ENCODE peak calls at places on chromosomes 2 and 18, in six cellular contexts. One of them, this sample, is unnamed.
A peak's percentile ranks its signal among the peaks of the same experiment; 100 is the strongest.

GRCh38 chr2:173238385-173238784 is 116.3 kb upstream of the CDCA7 start:
- DNase-seq in bronchial epithelial cell: no peak
- DNase-seq in uterus: no peak
- DNase-seq in WTC11: no peak
- DNase-seq in keratinocyte: no peak
- DNase-seq in fibroblast of lung: no peak
- DNase-seq in this sample: no peak

GRCh38 chr2:178234648-178235047 is 40.3 kb downstream of the OSBPL6 start:
- DNase-seq in bronchial epithelial cell: peak; percentile 91
- DNase-seq in uterus: no peak
- DNase-seq in WTC11: no peak
- DNase-seq in keratinocyte: no peak
- DNase-seq in fibroblast of lung: no peak
- DNase-seq in this sample: no peak

GRCh38 chr2:44351088-44351487 is 10.2 kb downstream of the PREPL start:
- DNase-seq in bronchial epithelial cell: no peak
- DNase-seq in uterus: no peak
- DNase-seq in WTC11: no peak
- DNase-seq in keratinocyte: no peak
- DNase-seq in fibroblast of lung: peak; percentile 52
- DNase-seq in this sample: peak; percentile 58

GRCh38 chr2:167420261-167420660 is 532.0 kb downstream of the XIRP2 start:
- DNase-seq in bronchial epithelial cell: no peak
- DNase-seq in uterus: no peak
- DNase-seq in WTC11: no peak
- DNase-seq in keratinocyte: no peak
- DNase-seq in fibroblast of lung: peak; percentile 67
- DNase-seq in this sample: no peak

GRCh38 chr2:237309416-237309815 is 104.5 kb downstream of the COL6A3 start:
- DNase-seq in bronchial epithelial cell: no peak
- DNase-seq in uterus: no peak
- DNase-seq in WTC11: no peak
- DNase-seq in keratinocyte: no peak
- DNase-seq in fibroblast of lung: no peak
- DNase-seq in this sample: peak; percentile 79

GRCh38 chr2:10414591-10414990 is 33.5 kb downstream of the ODC1 start:
- DNase-seq in bronchial epithelial cell: no peak
- DNase-seq in uterus: no peak
- DNase-seq in WTC11: no peak
- DNase-seq in keratinocyte: no peak
- DNase-seq in fibroblast of lung: no peak
- DNase-seq in this sample: no peak

GRCh38 chr2:145040433-145040832 is 520.5 kb upstream of the ZEB2 start:
- DNase-seq in bronchial epithelial cell: no peak
- DNase-seq in uterus: no peak
- DNase-seq in WTC11: no peak
- DNase-seq in keratinocyte: no peak
- DNase-seq in fibroblast of lung: no peak
- DNase-seq in this sample: peak; percentile 62

GRCh38 chr2:206840999-206841398 is 75.6 kb downstream of the FASTKD2 start:
- DNase-seq in bronchial epithelial cell: no peak
- DNase-seq in uterus: no peak
- DNase-seq in WTC11: no peak
- DNase-seq in keratinocyte: no peak
- DNase-seq in fibroblast of lung: no peak
- DNase-seq in this sample: no peak

GRCh38 chr18:26301681-26302080 is 75.4 kb downstream of the TAF4B start:
- DNase-seq in bronchial epithelial cell: no peak
- DNase-seq in uterus: no peak
- DNase-seq in WTC11: no peak
- DNase-seq in keratinocyte: no peak
- DNase-seq in fibroblast of lung: peak; percentile 44
- DNase-seq in this sample: peak; percentile 89

GRCh38 chr2:239669181-239669898 is 268.5 kb upstream of the HDAC4 start:
- DNase-seq in bronchial epithelial cell: no peak
- DNase-seq in uterus: no peak
- DNase-seq in WTC11: no peak
- DNase-seq in keratinocyte: no peak
- DNase-seq in fibroblast of lung: no peak
- DNase-seq in this sample: no peak

GRCh38 chr2:171490577-171490976 is 31.7 kb upstream of the CYBRD1 start:
- DNase-seq in bronchial epithelial cell: peak; percentile 68
- DNase-seq in uterus: no peak
- DNase-seq in WTC11: no peak
- DNase-seq in keratinocyte: peak; percentile 41
- DNase-seq in fibroblast of lung: no peak
- DNase-seq in this sample: no peak

GRCh38 chr2:8648441-8648840 is 33.4 kb upstream of the ID2 start:
- DNase-seq in bronchial epithelial cell: no peak
- DNase-seq in uterus: no peak
- DNase-seq in WTC11: no peak
- DNase-seq in keratinocyte: no peak
- DNase-seq in fibroblast of lung: no peak
- DNase-seq in this sample: no peak

GRCh38 chr18:74520096-74520833 is 14.0 kb upstream of the CNDP1 start:
- DNase-seq in bronchial epithelial cell: no peak
- DNase-seq in uterus: no peak
- DNase-seq in WTC11: no peak
- DNase-seq in keratinocyte: no peak
- DNase-seq in fibroblast of lung: no peak
- DNase-seq in this sample: no peak

GRCh38 chr2:74917702-74918619 is 40.5 kb upstream of the POLE4 start:
- DNase-seq in bronchial epithelial cell: peak; percentile 91
- DNase-seq in uterus: no peak
- DNase-seq in WTC11: no peak
- DNase-seq in keratinocyte: peak; percentile 54
- DNase-seq in fibroblast of lung: peak; percentile 50
- DNase-seq in this sample: peak; percentile 66

GRCh38 chr2:114661926-114662670 is 219.7 kb downstream of the DPP10 start:
- DNase-seq in bronchial epithelial cell: no peak
- DNase-seq in uterus: no peak
- DNase-seq in WTC11: peak; percentile 41
- DNase-seq in keratinocyte: no peak
- DNase-seq in fibroblast of lung: no peak
- DNase-seq in this sample: no peak

GRCh38 chr18:51255694-51256093 is 58.2 kb upstream of the MEX3C start:
- DNase-seq in bronchial epithelial cell: no peak
- DNase-seq in uterus: no peak
- DNase-seq in WTC11: no peak
- DNase-seq in keratinocyte: no peak
- DNase-seq in fibroblast of lung: no peak
- DNase-seq in this sample: peak; percentile 81

GRCh38 chr18:55013086-55013485 is 53.8 kb upstream of the CCDC68 start:
- DNase-seq in bronchial epithelial cell: peak; percentile 22
- DNase-seq in uterus: no peak
- DNase-seq in WTC11: no peak
- DNase-seq in keratinocyte: no peak
- DNase-seq in fibroblast of lung: no peak
- DNase-seq in this sample: no peak

DNA sequence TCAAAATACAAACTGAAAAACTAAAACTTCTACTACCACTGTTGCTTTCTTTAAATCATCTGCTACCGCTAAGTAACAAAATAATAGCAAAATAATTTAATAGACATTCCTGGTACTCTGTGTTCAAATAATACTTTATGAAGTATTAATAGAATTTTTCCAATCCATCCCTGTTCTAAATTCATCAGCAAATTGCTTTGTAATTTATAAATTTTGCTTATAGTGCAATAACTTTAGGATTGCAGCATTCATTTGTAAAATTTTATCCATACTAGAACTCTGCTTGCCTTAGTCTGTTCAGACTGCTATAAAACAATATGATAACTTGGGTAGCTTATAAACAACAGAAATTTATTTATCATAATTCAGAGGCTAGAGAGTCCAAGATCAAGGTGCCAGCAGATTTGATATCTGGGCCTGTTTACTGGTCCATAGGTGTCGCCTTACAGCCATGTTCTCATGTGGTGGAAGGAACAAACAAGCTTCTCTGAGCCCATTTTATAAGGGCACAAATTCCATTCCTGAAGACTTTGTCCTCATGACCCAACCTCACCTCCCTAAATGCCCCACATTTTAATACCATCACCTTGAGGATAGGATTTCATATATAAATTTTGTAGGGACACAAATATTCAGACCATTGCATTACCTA is 415.1 kb upstream of the MAP2 start:
- DNase-seq in bronchial epithelial cell: no peak
- DNase-seq in uterus: no peak
- DNase-seq in WTC11: no peak
- DNase-seq in keratinocyte: no peak
- DNase-seq in fibroblast of lung: no peak
- DNase-seq in this sample: no peak
- TF ChIP-seq CTCF in bronchial epithelial cell: no peak
- TF ChIP-seq CTCF in uterus: no peak
- TF ChIP-seq CTCF in WTC11: no peak
- TF ChIP-seq CTCF in keratinocyte: no peak
- TF ChIP-seq CTCF in fibroblast of lung: no peak
- TF ChIP-seq CTCF in this sample: no peak

DNA sequence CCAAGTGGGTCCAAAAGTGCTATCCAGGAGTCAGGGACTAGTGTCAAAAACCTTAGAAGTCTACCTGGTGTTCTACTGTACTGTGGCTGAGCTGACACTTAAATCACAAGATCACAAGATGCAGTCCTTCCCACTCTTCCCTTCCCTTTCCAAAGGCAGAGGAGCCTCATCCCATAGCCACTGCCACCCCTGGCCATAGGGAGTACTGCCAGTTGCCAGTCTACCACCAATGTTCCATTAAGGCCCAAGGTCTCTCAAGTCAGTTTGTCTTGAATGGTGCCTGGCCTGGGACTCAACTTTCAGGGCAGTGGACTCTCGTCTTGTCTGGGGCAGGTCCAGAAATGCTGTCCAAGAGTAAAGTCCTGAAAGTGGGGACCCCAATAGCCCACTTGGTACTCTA is 585.6 kb downstream of the NUP35 start:
- DNase-seq in bronchial epithelial cell: no peak
- DNase-seq in uterus: no peak
- DNase-seq in WTC11: peak; percentile 18
- DNase-seq in keratinocyte: no peak
- DNase-seq in fibroblast of lung: no peak
- DNase-seq in this sample: no peak
- TF ChIP-seq CTCF in bronchial epithelial cell: no peak
- TF ChIP-seq CTCF in uterus: no peak
- TF ChIP-seq CTCF in WTC11: no peak
- TF ChIP-seq CTCF in keratinocyte: no peak
- TF ChIP-seq CTCF in fibroblast of lung: no peak
- TF ChIP-seq CTCF in this sample: no peak

DNA sequence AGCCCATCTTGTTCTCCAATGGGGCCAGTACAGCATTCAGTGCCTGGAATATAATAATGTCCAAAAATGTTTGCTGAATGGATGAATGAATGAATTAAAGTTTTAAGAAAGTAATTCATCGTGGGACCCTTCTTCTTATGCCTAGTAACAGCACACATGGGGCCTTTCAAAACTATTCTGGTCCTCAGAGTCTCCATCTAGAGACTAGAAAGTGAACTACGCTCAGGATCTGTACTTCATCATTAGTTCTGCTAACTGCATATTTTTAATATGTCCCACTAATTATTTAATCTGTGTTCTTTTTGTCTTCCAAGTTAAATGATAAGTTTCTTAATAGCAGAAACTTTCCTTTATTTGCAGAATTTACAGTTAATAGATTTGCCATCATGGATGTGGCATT is 172.5 kb downstream of the SMAD2 start:
- DNase-seq in bronchial epithelial cell: peak; percentile 11
- DNase-seq in uterus: no peak
- DNase-seq in WTC11: no peak
- DNase-seq in keratinocyte: no peak
- DNase-seq in fibroblast of lung: no peak
- DNase-seq in this sample: peak; percentile 33
- TF ChIP-seq CTCF in bronchial epithelial cell: peak; percentile 27
- TF ChIP-seq CTCF in uterus: no peak
- TF ChIP-seq CTCF in WTC11: peak; percentile 44
- TF ChIP-seq CTCF in keratinocyte: peak; percentile 42
- TF ChIP-seq CTCF in fibroblast of lung: no peak
- TF ChIP-seq CTCF in this sample: peak; percentile 46

DNA sequence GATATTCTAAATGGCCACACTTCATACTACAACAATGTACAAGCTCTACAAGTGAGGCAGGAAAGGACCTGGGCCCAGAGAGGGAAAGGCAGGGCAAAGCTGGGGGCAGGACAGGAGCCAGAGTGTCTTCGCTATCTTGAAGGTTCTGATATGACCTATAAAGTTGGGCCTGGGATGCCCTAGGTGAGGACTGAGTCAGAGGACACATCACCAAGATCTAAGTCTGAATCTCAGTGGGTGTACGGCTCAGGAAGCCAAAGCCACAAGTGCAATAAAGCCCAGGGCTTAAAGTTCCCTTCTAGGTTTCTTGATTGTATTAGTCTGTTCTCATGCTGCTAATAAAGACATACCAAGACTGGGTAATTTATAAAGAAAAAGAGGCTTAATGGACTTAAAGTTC is 219.1 kb downstream of the ALK start:
- DNase-seq in bronchial epithelial cell: no peak
- DNase-seq in uterus: no peak
- DNase-seq in WTC11: no peak
- DNase-seq in keratinocyte: no peak
- DNase-seq in fibroblast of lung: no peak
- DNase-seq in this sample: no peak
- TF ChIP-seq CTCF in bronchial epithelial cell: no peak
- TF ChIP-seq CTCF in uterus: no peak
- TF ChIP-seq CTCF in WTC11: no peak
- TF ChIP-seq CTCF in keratinocyte: no peak
- TF ChIP-seq CTCF in fibroblast of lung: no peak
- TF ChIP-seq CTCF in this sample: no peak

GRCh38 chr2:96549967-96550786 is 13.6 kb downstream of the ARID5A start:
- DNase-seq in bronchial epithelial cell: no peak
- DNase-seq in uterus: no peak
- DNase-seq in WTC11: peak; percentile 90
- DNase-seq in keratinocyte: no peak
- DNase-seq in fibroblast of lung: no peak
- DNase-seq in this sample: peak; percentile 18
- TF ChIP-seq CTCF in bronchial epithelial cell: peak; percentile 61
- TF ChIP-seq CTCF in uterus: no peak
- TF ChIP-seq CTCF in WTC11: peak; percentile 95
- TF ChIP-seq CTCF in keratinocyte: no peak
- TF ChIP-seq CTCF in fibroblast of lung: no peak
- TF ChIP-seq CTCF in this sample: peak; percentile 17

This sample was measured in choroid plexus epithelial cell.